ENCODE peak calls at places on chromosome 21, in five cellular contexts. N is NCI-H187, O is osteocyte, F is HTR-8/SVneo, D is SK-N-SH. Q is an unnamed sample.

GRCh38 chr21:41578083-41578482 is 70.1 kb upstream of the TMPRSS2 start:
- DNase-seq in N (no peak), O (no peak), F (no peak), D (no peak), Q (no peak)

GRCh38 chr21:45278156-45278911 is 9.4 kb downstream of the POFUT2 start:
- DNase-seq in N (no peak), O (peak), F (no peak), D (no peak), Q (no peak)

GRCh38 chr21:25139390-25139789 is 467.9 kb downstream of the MRPL39 start:
- DNase-seq in N (no peak), O (no peak), F (no peak), D (no peak), Q (no peak)

GRCh38 chr21:38797470-38797869 is 8.3 kb upstream of the ETS2 start:
- DNase-seq in N (no peak), O (no peak), F (peak), D (peak), Q (no peak)

GRCh38 chr21:31397939-31398338 is 53.9 kb upstream of the TIAM1 start:
- DNase-seq in N (no peak), O (no peak), F (no peak), D (peak), Q (no peak)

GRCh38 chr21:46210378-46211136 is 18.0 kb downstream of the LSS start:
- DNase-seq in N (no peak), O (no peak), F (no peak), D (no peak), Q (no peak)

GRCh38 chr21:40555129-40555528 is 291.8 kb downstream of the DSCAM start:
- DNase-seq in N (no peak), O (no peak), F (no peak), D (peak), Q (no peak)

GRCh38 chr21:25324666-25325065 is 282.6 kb downstream of the MRPL39 start:
- DNase-seq in N (no peak), O (no peak), F (no peak), D (no peak), Q (no peak)

GRCh38 chr21:40881767-40882166 is 34.8 kb upstream of the DSCAM start:
- DNase-seq in N (no peak), O (no peak), F (no peak), D (no peak), Q (no peak)

GRCh38 chr21:34834307-34834706 is 165.5 kb downstream of the CLIC6 start:
- DNase-seq in N (no peak), O (no peak), F (no peak), D (no peak), Q (no peak)

GRCh38 chr21:38909109-38909508 is 103.4 kb downstream of the ETS2 start:
- DNase-seq in N (no peak), O (no peak), F (no peak), D (no peak), Q (no peak)

GRCh38 chr21:46371204-46372013 is 47.5 kb downstream of the PCNT start:
- DNase-seq in N (no peak), O (no peak), F (no peak), D (no peak), Q (no peak)

GRCh38 chr21:26117972-26118367 is 52.6 kb downstream of the APP start:
- DNase-seq in N (no peak), O (no peak), F (no peak), D (no peak), Q (no peak)

GRCh38 chr21:41923641-41924342 is 30.0 kb downstream of the C2CD2 start:
- DNase-seq in N (no peak), O (no peak), F (no peak), D (no peak), Q (no peak)

GRCh38 chr21:32096411-32096810 is 182.4 kb downstream of the MIS18A start:
- DNase-seq in N (no peak), O (no peak), F (no peak), D (peak), Q (no peak)

GRCh38 chr21:31476551-31477120 is 132.6 kb upstream of the TIAM1 start:
- DNase-seq in N (no peak), O (no peak), F (no peak), D (no peak), Q (no peak)

GRCh38 chr21:44078411-44078981 is 28.7 kb upstream of the PWP2 start:
- DNase-seq in N (no peak), O (no peak), F (no peak), D (no peak), Q (no peak)

GRCh38 chr21:41802684-41803083 is 35.8 kb upstream of the RIPK4 start:
- DNase-seq in N (no peak), O (no peak), F (no peak), D (no peak), Q (peak)

GRCh38 chr21:46406001-46406400 is 52.7 kb upstream of the DIP2A start:
- DNase-seq in N (no peak), O (no peak), F (no peak), D (no peak), Q (no peak)

GRCh38 chr21:42855937-42856335 is 23.4 kb downstream of the WDR4 start:
- DNase-seq in N (no peak), O (no peak), F (no peak), D (no peak), Q (no peak)

GRCh38 chr21:37459575-37459974 is 93.0 kb downstream of the DYRK1A start:
- DNase-seq in N (no peak), O (no peak), F (peak), D (no peak), Q (no peak)

GRCh38 chr21:40143822-40144525 is 276.7 kb downstream of the PCP4 start:
- DNase-seq in N (peak), O (no peak), F (no peak), D (peak), Q (peak)

GRCh38 chr21:35416866-35417453 is 367.9 kb upstream of the RUNX1 start:
- DNase-seq in N (no peak), O (no peak), F (no peak), D (no peak), Q (no peak)

GRCh38 chr21:36150192-36150711 is 6.4 kb upstream of the DOP1B start:
- DNase-seq in N (no peak), O (no peak), F (no peak), D (no peak), Q (peak)

GRCh38 chr21:34743285-34743684 is 74.5 kb downstream of the CLIC6 start:
- DNase-seq in N (no peak), O (no peak), F (no peak), D (no peak), Q (no peak)

GRCh38 chr21:45458281-45459170 is 53.6 kb downstream of the COL18A1 start:
- DNase-seq in N (no peak), O (no peak), F (no peak), D (no peak), Q (no peak)

GRCh38 chr21:43923391-43923790 is 58.4 kb downstream of the AGPAT3 start:
- DNase-seq in N (no peak), O (no peak), F (no peak), D (peak), Q (peak)

GRCh38 chr21:25578070-25578961 is 29.0 kb downstream of the MRPL39 start:
- DNase-seq in N (no peak), O (no peak), F (no peak), D (no peak), Q (no peak)

GRCh38 chr21:21860888-21861287 is 862.7 kb downstream of the NCAM2 start:
- DNase-seq in N (no peak), O (no peak), F (peak), D (no peak), Q (no peak)

GRCh38 chr21:39086547-39086946 is 96.7 kb downstream of the PSMG1 start:
- DNase-seq in N (no peak), O (no peak), F (no peak), D (no peak), Q (no peak)

GRCh38 chr21:34582506-34583150 is 32.3 kb downstream of the RCAN1 start:
- DNase-seq in N (peak), O (peak), F (peak), D (peak), Q (no peak)

GRCh38 chr21:46154955-46155513 is 345 bp downstream of the FTCD start:
- DNase-seq in N (no peak), O (peak), F (no peak), D (no peak), Q (no peak)

GRCh38 chr21:45537111-45537745 is 5.0 kb downstream of the SLC19A1 start:
- DNase-seq in N (no peak), O (no peak), F (no peak), D (no peak), Q (no peak)

GRCh38 chr21:17732306-17732705 is 86.8 kb downstream of the C21orf91 start:
- DNase-seq in N (no peak), O (no peak), F (peak), D (peak), Q (no peak)

Q was measured in substantia nigra.